ENCODE peak calls at places on chromosomes 5 and 9, in seven cellular contexts. T is OCI-LY7, E is brain microvascular endothelial cell, D is IMR-90, V is BJ, W is astrocyte of the cerebellum, R is Panc1. S is an unnamed sample.

GRCh38 chr5:80837679-80838078 is 122.5 kb upstream of the RASGRF2 start:
- DNase-seq in T (no peak), E (no peak), D (no peak), V (no peak), W (no peak), R (no peak), S (no peak)

GRCh38 chr5:155952486-155953105 is 374.4 kb upstream of the SGCD start:
- DNase-seq in T (no peak), E (no peak), D (no peak), V (no peak), W (no peak), R (no peak), S (no peak)

GRCh38 chr5:1570975-1571374 is 47.2 kb upstream of the LPCAT1 start:
- DNase-seq in T (no peak), E (no peak), D (no peak), V (no peak), W (no peak), R (no peak), S (no peak)

GRCh38 chr5:143955140-143955539 is 143.2 kb downstream of the HMHB1 start:
- DNase-seq in T (no peak), E (peak), D (peak), V (no peak), W (no peak), R (no peak), S (no peak)

GRCh38 chr5:141878186-141878770 is at the start of gene PCDH1:
- DNase-seq in T (no peak), E (no peak), D (peak), V (no peak), W (no peak), R (no peak), S (no peak)

GRCh38 chr9:35967042-35967441 is 9.1 kb upstream of the OR2S2 start:
- DNase-seq in T (no peak), E (no peak), D (no peak), V (no peak), W (no peak), R (no peak), S (no peak)

GRCh38 chr9:6007770-6008168 is 7.7 kb downstream of the RANBP6 start:
- DNase-seq in T (peak), E (peak), D (peak), V (no peak), W (no peak), R (no peak), S (no peak)

GRCh38 chr9:124475158-124475867 is 25.1 kb downstream of the ADGRD2 start:
- DNase-seq in T (no peak), E (no peak), D (no peak), V (no peak), W (no peak), R (no peak), S (no peak)

GRCh38 chr5:119411935-119412623 is 40.2 kb upstream of the HSD17B4 start:
- DNase-seq in T (peak), E (peak), D (peak), V (no peak), W (peak), R (peak), S (peak)

GRCh38 chr5:142819816-142820215 is 49.6 kb downstream of the ARHGAP26 start:
- DNase-seq in T (no peak), E (no peak), D (peak), V (no peak), W (no peak), R (no peak), S (no peak)

GRCh38 chr5:82153082-82153481 is 125.1 kb downstream of the RPS23 start:
- DNase-seq in T (no peak), E (no peak), D (no peak), V (no peak), W (no peak), R (no peak), S (no peak)

GRCh38 chr9:22216730-22217160 is 207.6 kb upstream of the CDKN2B start:
- DNase-seq in T (no peak), E (peak), D (peak), V (peak), W (no peak), R (no peak), S (no peak)

GRCh38 chr9:129757045-129757444 is 4.2 kb upstream of the PTGES start:
- DNase-seq in T (no peak), E (no peak), D (no peak), V (no peak), W (no peak), R (no peak), S (no peak)

GRCh38 chr9:26954050-26954508 is 2.1 kb upstream of the IFT74 start:
- DNase-seq in T (no peak), E (no peak), D (peak), V (no peak), W (no peak), R (no peak), S (no peak)

GRCh38 chr9:105187781-105188180 is 56.7 kb upstream of the SLC44A1 start:
- DNase-seq in T (no peak), E (peak), D (peak), V (peak), W (peak), R (peak), S (peak)

GRCh38 chr5:98989723-98990122 is 60.9 kb upstream of the CHD1 start:
- DNase-seq in T (no peak), E (no peak), D (no peak), V (no peak), W (no peak), R (no peak), S (no peak)

GRCh38 chr9:126599047-126599650 is 14.6 kb upstream of the LMX1B start:
- DNase-seq in T (no peak), E (no peak), D (no peak), V (no peak), W (no peak), R (no peak), S (no peak)

GRCh38 chr9:38226491-38226951 is 157.5 kb upstream of the SHB start:
- DNase-seq in T (no peak), E (no peak), D (peak), V (no peak), W (no peak), R (no peak), S (no peak)

GRCh38 chr9:101639785-101640437 is 45.1 kb upstream of the PPP3R2 start:
- DNase-seq in T (no peak), E (peak), D (peak), V (no peak), W (no peak), R (no peak), S (no peak)

GRCh38 chr5:6812800-6813731 is 99.8 kb downstream of the TENT4A start:
- DNase-seq in T (no peak), E (no peak), D (peak), V (no peak), W (no peak), R (no peak), S (no peak)

GRCh38 chr5:68849103-68849502 is 244.7 kb upstream of the SLC30A5 start:
- DNase-seq in T (no peak), E (no peak), D (no peak), V (no peak), W (no peak), R (no peak), S (no peak)

GRCh38 chr9:131100445-131100844 is 4.1 kb downstream of the AIF1L start:
- DNase-seq in T (no peak), E (no peak), D (no peak), V (no peak), W (no peak), R (no peak), S (no peak)

GRCh38 chr5:139655727-139656271 is 7.7 kb downstream of the CXXC5 start:
- DNase-seq in T (no peak), E (no peak), D (peak), V (no peak), W (no peak), R (no peak), S (no peak)

GRCh38 chr5:115873392-115873791 is 31.7 kb downstream of the AP3S1 start:
- DNase-seq in T (no peak), E (peak), D (peak), V (no peak), W (peak), R (no peak), S (no peak)

GRCh38 chr9:89467278-89467625 is 30.7 kb downstream of the SEMA4D start:
- DNase-seq in T (peak), E (no peak), D (no peak), V (no peak), W (no peak), R (no peak), S (no peak)
- H3K4me3 ChIP-seq in T (no peak), E (no peak), D (no peak), V (no peak), W (no peak), R (no peak), S (no peak)

DNA sequence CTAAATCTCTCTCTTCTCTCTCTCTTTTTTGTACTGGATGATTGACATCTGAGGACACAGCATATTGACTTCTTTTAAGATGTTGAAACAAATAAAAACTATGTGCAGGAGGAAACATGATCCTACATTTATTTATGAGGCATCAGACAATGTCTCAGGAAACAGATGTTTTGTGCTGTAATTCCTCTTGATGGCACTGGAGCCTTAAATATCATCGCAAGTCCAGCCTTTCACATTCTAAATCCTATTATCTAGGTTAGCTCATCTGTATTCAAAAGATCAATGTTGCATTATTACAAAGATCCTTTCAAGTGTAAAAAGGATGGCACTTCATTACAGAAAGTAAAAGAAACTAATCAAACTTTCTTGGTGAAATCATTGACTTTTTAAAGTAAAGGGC is 63.9 kb downstream of the MAT2B start:
- DNase-seq in T (no peak), E (no peak), D (peak), V (no peak), W (peak), R (no peak), S (no peak)
- TF ChIP-seq CTCF in T (peak), E (no peak), D (peak), V (no peak), W (peak), R (peak), S (peak)

GRCh38 chr9:134331186-134332025 is 5.2 kb downstream of the RXRA start:
- DNase-seq in T (no peak), E (no peak), D (no peak), V (no peak), W (no peak), R (no peak), S (no peak)
- H3K4me3 ChIP-seq in T (no peak), E (no peak), D (no peak), V (no peak), W (no peak), R (no peak), S (no peak)

GRCh38 chr5:53433036-53433435 is 47.4 kb upstream of the FST start:
- DNase-seq in T (no peak), E (no peak), D (no peak), V (no peak), W (no peak), R (no peak), S (no peak)

GRCh38 chr5:53427965-53428364 is 52.5 kb upstream of the FST start:
- DNase-seq in T (no peak), E (no peak), D (no peak), V (no peak), W (no peak), R (no peak), S (no peak)

GRCh38 chr5:53429706-53430105 is 50.7 kb upstream of the FST start:
- DNase-seq in T (no peak), E (peak), D (peak), V (no peak), W (no peak), R (no peak), S (no peak)

GRCh38 chr5:53431665-53432064 is 48.8 kb upstream of the FST start:
- DNase-seq in T (no peak), E (peak), D (peak), V (no peak), W (no peak), R (no peak), S (no peak)

DNA sequence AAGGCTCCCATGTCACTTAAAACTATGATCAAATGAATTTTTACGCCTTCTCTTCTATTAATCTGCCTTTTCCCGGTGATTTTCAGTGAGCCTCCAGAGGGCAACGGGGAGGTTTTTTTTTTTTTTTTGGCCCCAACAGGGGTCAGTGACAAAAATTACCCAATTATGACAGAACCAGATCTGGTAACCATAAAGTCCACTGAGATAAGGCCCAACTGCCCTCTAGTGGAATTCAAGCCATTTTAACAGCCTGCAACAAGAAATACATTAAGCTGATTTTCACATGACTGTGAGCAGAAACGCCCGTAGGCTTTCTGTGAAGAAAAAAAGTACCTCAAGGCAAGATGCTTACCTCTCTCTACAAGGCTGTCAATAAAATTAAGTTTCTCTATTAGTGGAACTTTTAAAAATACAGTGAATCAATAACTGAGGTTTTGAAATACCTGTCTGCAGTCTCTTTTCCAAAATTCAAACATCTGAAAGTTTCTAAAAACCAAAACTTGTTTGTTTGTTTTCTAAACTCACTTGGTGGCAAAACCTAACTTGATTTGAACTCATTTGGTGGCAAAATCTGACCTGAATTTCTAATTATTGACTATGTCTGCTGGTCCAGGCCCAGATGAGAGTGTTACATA is 49.7 kb upstream of the FST start:
- DNase-seq in T (peak), E (peak), D (peak), V (no peak), W (no peak), R (peak), S (no peak)
- TF ChIP-seq CTCF in T (peak), E (peak), D (peak), V (peak), W (peak), R (peak), S (peak)

GRCh38 chr5:88665750-88666215 is 217.2 kb downstream of the MEF2C start:
- DNase-seq in T (no peak), E (no peak), D (no peak), V (no peak), W (no peak), R (no peak), S (no peak)
- H3K4me3 ChIP-seq in T (no peak), E (peak), D (peak), V (no peak), W (peak), R (peak), S (no peak)

GRCh38 chr5:120535900-120536299 is 71.8 kb downstream of the PRR16 start:
- DNase-seq in T (no peak), E (no peak), D (peak), V (no peak), W (no peak), R (no peak), S (no peak)
- TF ChIP-seq CTCF in T (no peak), E (no peak), D (no peak), V (no peak), W (no peak), R (no peak), S (no peak)

DNA sequence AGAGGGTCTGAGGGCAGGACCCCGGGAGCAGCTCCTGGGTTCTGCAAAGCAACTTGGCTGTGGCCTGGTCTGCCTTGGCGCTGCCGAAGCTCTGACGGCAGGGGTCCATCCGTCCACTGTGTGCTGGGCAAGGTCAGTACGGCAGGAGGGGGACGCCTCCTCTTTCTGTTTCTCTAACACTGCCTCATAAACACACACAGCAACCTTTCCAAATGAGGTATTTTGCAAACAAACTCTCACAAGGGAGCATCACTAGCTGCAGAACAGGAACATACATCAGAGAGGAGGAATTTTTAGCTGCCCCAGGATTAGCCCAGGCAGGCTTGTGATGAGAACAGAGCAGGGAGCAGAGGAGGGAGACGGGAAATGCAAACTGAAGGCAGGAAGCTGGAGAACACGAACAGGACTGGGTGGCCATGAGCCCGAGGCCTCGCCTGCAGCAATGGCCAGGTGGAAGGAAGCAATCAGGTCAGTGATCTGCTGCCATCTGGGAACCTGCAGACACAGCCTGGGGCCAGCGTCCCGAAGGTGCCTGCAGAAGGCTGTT is 20.3 kb upstream of the NSMF start:
- DNase-seq in T (no peak), E (no peak), D (peak), V (no peak), W (no peak), R (no peak), S (no peak)
- H3K4me3 ChIP-seq in T (no peak), E (no peak), D (no peak), V (no peak), W (no peak), R (no peak), S (no peak)

DNA sequence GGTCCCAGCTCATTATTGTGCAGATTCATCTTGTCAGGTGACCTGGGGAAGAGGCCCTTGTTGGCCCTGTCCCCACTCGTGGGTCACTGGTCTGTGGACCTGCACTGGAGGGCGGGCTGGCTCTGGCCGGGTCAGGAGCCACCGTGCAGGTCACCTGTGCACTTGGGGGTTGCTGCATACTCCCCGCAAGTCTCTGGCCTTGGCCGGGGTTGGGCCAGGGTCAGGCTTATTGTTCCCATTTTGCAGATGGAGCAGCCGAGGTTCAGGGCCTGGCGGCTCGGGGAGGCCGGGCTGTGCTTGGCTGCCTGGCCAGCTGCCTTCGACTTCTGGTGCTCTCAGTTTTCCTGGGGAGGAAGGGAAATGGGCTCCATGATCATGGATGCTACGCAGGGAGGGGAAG is 108.3 kb upstream of the FCN2 start:
- DNase-seq in T (no peak), E (no peak), D (no peak), V (no peak), W (no peak), R (no peak), S (no peak)
- TF ChIP-seq CTCF in T (no peak), E (no peak), D (no peak), V (no peak), W (no peak), R (no peak), S (no peak)

DNA sequence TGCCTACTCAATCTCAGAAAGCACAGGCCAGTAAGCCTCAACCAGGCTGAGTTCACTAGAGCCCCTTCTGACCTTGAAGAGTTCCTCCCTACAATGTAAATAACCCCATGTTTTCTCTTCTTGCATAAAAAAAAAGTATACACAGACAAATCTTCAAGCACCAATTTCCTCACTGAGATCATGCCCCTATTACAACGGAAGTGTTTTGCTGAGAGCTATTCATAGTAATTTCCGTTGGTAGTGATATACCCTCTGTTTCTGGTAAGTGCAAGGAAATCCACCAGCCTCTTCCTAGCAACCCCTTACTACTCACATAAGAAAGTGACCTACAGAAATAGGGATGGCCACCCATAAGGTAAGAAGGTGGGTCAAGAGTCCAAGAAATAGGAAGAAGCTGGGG is 76.4 kb upstream of the TARS1 start:
- DNase-seq in T (peak), E (no peak), D (no peak), V (no peak), W (no peak), R (no peak), S (no peak)
- H3K4me3 ChIP-seq in T (peak), E (no peak), D (no peak), V (no peak), W (no peak), R (no peak), S (no peak)

DNA sequence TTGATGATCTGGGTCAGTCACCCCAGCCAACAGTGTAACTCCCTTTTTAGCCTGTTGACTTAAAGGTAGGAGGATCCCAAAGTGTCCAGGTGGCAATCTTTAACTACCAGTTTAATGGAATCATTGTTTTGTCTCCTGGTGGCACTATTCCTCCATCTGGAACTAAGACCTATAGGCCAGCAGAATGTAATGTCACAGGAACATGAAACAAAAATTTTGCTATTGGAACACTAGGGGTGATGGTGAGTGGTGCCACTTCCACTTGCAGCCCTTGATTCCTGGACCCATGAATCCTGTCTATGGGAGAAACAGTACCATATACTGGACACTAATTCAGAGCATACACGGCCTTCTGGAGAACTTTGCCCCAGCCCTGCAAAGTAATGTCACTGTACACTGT is 219.5 kb upstream of the RASA1 start:
- DNase-seq in T (no peak), E (no peak), D (no peak), V (no peak), W (no peak), R (no peak), S (no peak)
- TF ChIP-seq CTCF in T (peak), E (peak), D (no peak), V (no peak), W (no peak), R (no peak), S (no peak)